ENCODE peak calls at places on chromosomes 6 and 20, in ten cellular contexts. One of them, this sample, is unnamed.

GRCh38 chr6:71012871-71013456 is 56.1 kb upstream of the B3GAT2 start:
- DNase-seq in A549: peak
- DNase-seq in IMR-90: peak
- DNase-seq in astrocyte: peak
- DNase-seq in osteoblast: peak
- DNase-seq in mesendoderm: peak
- DNase-seq in HepG2: peak
- DNase-seq in fibroblast of lung: peak
- DNase-seq in GM23338: peak
- DNase-seq in neural progenitor cell: peak
- DNase-seq in this sample: peak

GRCh38 chr6:133542056-133542821 is 301.1 kb downstream of the EYA4 start:
- DNase-seq in A549: no peak
- DNase-seq in IMR-90: peak
- DNase-seq in astrocyte: no peak
- DNase-seq in osteoblast: peak
- DNase-seq in mesendoderm: no peak
- DNase-seq in HepG2: no peak
- DNase-seq in fibroblast of lung: peak
- DNase-seq in GM23338: no peak
- DNase-seq in neural progenitor cell: no peak
- DNase-seq in this sample: peak

GRCh38 chr20:61482425-61482887 is 230.4 kb downstream of the CDH4 start:
- DNase-seq in A549: no peak
- DNase-seq in IMR-90: no peak
- DNase-seq in astrocyte: no peak
- DNase-seq in osteoblast: no peak
- DNase-seq in mesendoderm: no peak
- DNase-seq in HepG2: no peak
- DNase-seq in fibroblast of lung: no peak
- DNase-seq in GM23338: no peak
- DNase-seq in neural progenitor cell: no peak
- DNase-seq in this sample: no peak

GRCh38 chr6:106974999-106975698 is 620 bp upstream of the CD24 start:
- DNase-seq in A549: peak
- DNase-seq in IMR-90: no peak
- DNase-seq in astrocyte: peak
- DNase-seq in osteoblast: peak
- DNase-seq in mesendoderm: peak
- DNase-seq in HepG2: no peak
- DNase-seq in fibroblast of lung: peak
- DNase-seq in GM23338: peak
- DNase-seq in neural progenitor cell: peak
- DNase-seq in this sample: peak

GRCh38 chr20:9756660-9757059 is 82.2 kb downstream of the PAK5 start:
- DNase-seq in A549: no peak
- DNase-seq in IMR-90: no peak
- DNase-seq in astrocyte: no peak
- DNase-seq in osteoblast: no peak
- DNase-seq in mesendoderm: no peak
- DNase-seq in HepG2: no peak
- DNase-seq in fibroblast of lung: no peak
- DNase-seq in GM23338: no peak
- DNase-seq in neural progenitor cell: no peak
- DNase-seq in this sample: no peak

GRCh38 chr6:158064725-158065251 is 83.1 kb downstream of the SYNJ2 start:
- DNase-seq in A549: no peak
- DNase-seq in IMR-90: no peak
- DNase-seq in astrocyte: no peak
- DNase-seq in osteoblast: peak
- DNase-seq in mesendoderm: no peak
- DNase-seq in HepG2: no peak
- DNase-seq in fibroblast of lung: no peak
- DNase-seq in GM23338: no peak
- DNase-seq in neural progenitor cell: no peak
- DNase-seq in this sample: no peak

GRCh38 chr6:45703041-45703739 is 312.5 kb downstream of the CLIC5 start:
- DNase-seq in A549: no peak
- DNase-seq in IMR-90: peak
- DNase-seq in astrocyte: peak
- DNase-seq in osteoblast: peak
- DNase-seq in mesendoderm: no peak
- DNase-seq in HepG2: no peak
- DNase-seq in fibroblast of lung: peak
- DNase-seq in GM23338: no peak
- DNase-seq in neural progenitor cell: no peak
- DNase-seq in this sample: peak

GRCh38 chr6:64012351-64013060 is 376.9 kb downstream of the PHF3 start:
- DNase-seq in A549: peak
- DNase-seq in IMR-90: peak
- DNase-seq in astrocyte: peak
- DNase-seq in osteoblast: no peak
- DNase-seq in mesendoderm: peak
- DNase-seq in HepG2: peak
- DNase-seq in fibroblast of lung: peak
- DNase-seq in GM23338: peak
- DNase-seq in neural progenitor cell: peak
- DNase-seq in this sample: peak

GRCh38 chr6:166253277-166254229 is 54.6 kb downstream of the PRR18 start:
- DNase-seq in A549: no peak
- DNase-seq in IMR-90: no peak
- DNase-seq in astrocyte: no peak
- DNase-seq in osteoblast: no peak
- DNase-seq in mesendoderm: peak
- DNase-seq in HepG2: no peak
- DNase-seq in fibroblast of lung: no peak
- DNase-seq in GM23338: peak
- DNase-seq in neural progenitor cell: peak
- DNase-seq in this sample: peak

GRCh38 chr20:44997171-44997570 is 30.9 kb downstream of the STK4 start:
- DNase-seq in A549: no peak
- DNase-seq in IMR-90: no peak
- DNase-seq in astrocyte: no peak
- DNase-seq in osteoblast: no peak
- DNase-seq in mesendoderm: no peak
- DNase-seq in HepG2: no peak
- DNase-seq in fibroblast of lung: no peak
- DNase-seq in GM23338: no peak
- DNase-seq in neural progenitor cell: no peak
- DNase-seq in this sample: no peak
- H3K4me2 ChIP-seq in A549: no peak
- H3K4me2 ChIP-seq in IMR-90: no peak
- H3K4me2 ChIP-seq in astrocyte: no peak
- H3K4me2 ChIP-seq in osteoblast: no peak
- H3K4me2 ChIP-seq in mesendoderm: no peak
- H3K4me2 ChIP-seq in HepG2: no peak
- H3K4me2 ChIP-seq in fibroblast of lung: no peak
- H3K4me2 ChIP-seq in GM23338: no peak
- H3K4me2 ChIP-seq in neural progenitor cell: no peak
- H3K4me2 ChIP-seq in this sample: no peak

DNA sequence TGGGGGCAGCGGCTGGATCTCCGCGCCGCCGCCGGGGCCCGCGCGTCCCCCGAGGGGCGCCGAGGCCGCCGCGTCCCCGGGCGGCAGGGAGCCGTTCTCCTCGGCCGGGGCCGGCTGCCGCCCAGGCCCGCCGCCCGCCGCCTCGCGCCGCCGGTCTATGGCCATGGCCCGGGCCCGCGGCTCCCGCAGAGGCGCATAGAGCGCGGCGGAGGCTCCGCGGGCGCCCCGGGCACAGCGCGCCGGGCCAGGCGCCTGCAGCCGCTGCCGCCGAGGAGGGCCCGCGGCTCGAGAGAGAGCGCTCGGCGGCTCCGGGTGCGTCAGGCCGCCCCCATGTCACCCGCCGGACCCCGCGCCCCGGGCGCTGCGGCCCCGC is 469 bp downstream of the SLC22A23 start:
- DNase-seq in A549: no peak
- DNase-seq in IMR-90: no peak
- DNase-seq in astrocyte: no peak
- DNase-seq in osteoblast: peak
- DNase-seq in mesendoderm: no peak
- DNase-seq in HepG2: no peak
- DNase-seq in fibroblast of lung: no peak
- DNase-seq in GM23338: no peak
- DNase-seq in neural progenitor cell: no peak
- DNase-seq in this sample: peak
- H3K27ac ChIP-seq in A549: peak
- H3K27ac ChIP-seq in IMR-90: no peak
- H3K27ac ChIP-seq in astrocyte: no peak
- H3K27ac ChIP-seq in osteoblast: no peak
- H3K27ac ChIP-seq in mesendoderm: no peak
- H3K27ac ChIP-seq in HepG2: no peak
- H3K27ac ChIP-seq in fibroblast of lung: no peak
- H3K27ac ChIP-seq in GM23338: no peak
- H3K27ac ChIP-seq in neural progenitor cell: no peak
- H3K27ac ChIP-seq in this sample: no peak

GRCh38 chr6:10112871-10113584 is 301.8 kb downstream of the TFAP2A start:
- DNase-seq in A549: no peak
- DNase-seq in IMR-90: no peak
- DNase-seq in astrocyte: no peak
- DNase-seq in osteoblast: no peak
- DNase-seq in mesendoderm: peak
- DNase-seq in HepG2: no peak
- DNase-seq in fibroblast of lung: no peak
- DNase-seq in GM23338: peak
- DNase-seq in neural progenitor cell: peak
- DNase-seq in this sample: no peak
- H3K4me2 ChIP-seq in A549: no peak
- H3K4me2 ChIP-seq in IMR-90: no peak
- H3K4me2 ChIP-seq in astrocyte: peak
- H3K4me2 ChIP-seq in osteoblast: no peak
- H3K4me2 ChIP-seq in mesendoderm: peak
- H3K4me2 ChIP-seq in HepG2: no peak
- H3K4me2 ChIP-seq in fibroblast of lung: no peak
- H3K4me2 ChIP-seq in GM23338: peak
- H3K4me2 ChIP-seq in neural progenitor cell: peak
- H3K4me2 ChIP-seq in this sample: no peak

DNA sequence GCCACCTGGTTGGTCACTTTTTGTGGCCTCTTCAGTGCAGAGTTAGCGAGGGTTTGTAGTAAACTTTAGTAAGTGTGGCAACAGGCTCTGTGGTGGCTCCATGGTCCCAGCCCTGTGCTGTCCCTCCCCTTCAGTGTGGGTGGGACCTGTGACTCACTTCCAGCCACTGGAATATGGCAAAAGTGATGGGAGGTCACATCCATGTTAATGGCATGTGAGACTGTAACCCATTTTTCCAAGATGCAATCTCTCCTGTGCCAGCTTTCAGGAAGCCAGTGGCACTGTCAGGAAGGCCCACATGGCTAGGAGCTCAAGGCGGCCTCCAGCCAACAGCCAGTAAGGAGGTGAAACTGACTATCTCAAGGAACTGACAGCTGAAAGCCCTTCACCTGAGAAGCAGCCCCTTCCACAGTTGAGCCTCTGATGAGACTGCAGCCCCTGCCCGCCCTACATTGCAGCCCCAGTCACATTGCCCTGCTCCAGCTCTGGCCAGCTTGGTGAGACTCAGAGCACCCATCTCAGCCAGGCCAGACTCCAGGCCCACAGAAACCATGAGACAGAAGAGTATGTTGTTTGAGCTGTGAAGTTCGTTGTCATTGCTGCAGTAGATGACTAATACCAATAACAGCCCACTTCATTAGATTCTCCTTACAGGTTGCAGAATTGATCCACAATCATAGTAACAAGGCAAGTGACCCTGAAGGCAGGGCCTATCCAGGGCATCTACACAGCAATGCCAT is 13.1 kb upstream of the CST7 start:
- DNase-seq in A549: no peak
- DNase-seq in IMR-90: no peak
- DNase-seq in astrocyte: no peak
- DNase-seq in osteoblast: no peak
- DNase-seq in mesendoderm: no peak
- DNase-seq in HepG2: no peak
- DNase-seq in fibroblast of lung: no peak
- DNase-seq in GM23338: no peak
- DNase-seq in neural progenitor cell: no peak
- DNase-seq in this sample: no peak
- H3K27ac ChIP-seq in A549: no peak
- H3K27ac ChIP-seq in IMR-90: no peak
- H3K27ac ChIP-seq in astrocyte: no peak
- H3K27ac ChIP-seq in osteoblast: no peak
- H3K27ac ChIP-seq in mesendoderm: no peak
- H3K27ac ChIP-seq in HepG2: no peak
- H3K27ac ChIP-seq in fibroblast of lung: no peak
- H3K27ac ChIP-seq in GM23338: no peak
- H3K27ac ChIP-seq in neural progenitor cell: no peak
- H3K27ac ChIP-seq in this sample: no peak

DNA sequence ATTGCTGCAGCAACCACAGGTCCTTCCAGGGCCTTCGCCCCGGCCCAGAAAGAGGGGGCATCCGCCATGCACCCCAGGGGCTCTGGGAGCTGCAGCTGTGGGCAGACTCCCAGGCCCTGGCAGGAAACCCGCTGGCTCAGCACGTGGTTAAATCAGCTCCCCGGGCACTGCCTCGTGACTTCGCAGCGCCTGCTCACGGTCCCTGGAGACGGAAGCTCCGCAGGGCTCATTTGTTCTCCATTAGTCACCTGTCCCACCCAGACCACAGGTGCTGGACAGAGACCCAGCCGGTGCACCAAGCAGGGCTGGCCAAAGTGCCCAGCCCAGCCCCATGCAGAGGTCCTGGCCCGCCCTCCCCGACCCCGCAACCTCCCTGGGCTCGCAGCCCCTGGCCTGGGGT is 14.7 kb downstream of the KCNQ2 start:
- DNase-seq in A549: peak
- DNase-seq in IMR-90: no peak
- DNase-seq in astrocyte: no peak
- DNase-seq in osteoblast: peak
- DNase-seq in mesendoderm: no peak
- DNase-seq in HepG2: no peak
- DNase-seq in fibroblast of lung: peak
- DNase-seq in GM23338: no peak
- DNase-seq in neural progenitor cell: no peak
- DNase-seq in this sample: peak
- H3K4me2 ChIP-seq in A549: no peak
- H3K4me2 ChIP-seq in IMR-90: no peak
- H3K4me2 ChIP-seq in astrocyte: no peak
- H3K4me2 ChIP-seq in osteoblast: no peak
- H3K4me2 ChIP-seq in mesendoderm: no peak
- H3K4me2 ChIP-seq in HepG2: no peak
- H3K4me2 ChIP-seq in fibroblast of lung: no peak
- H3K4me2 ChIP-seq in GM23338: no peak
- H3K4me2 ChIP-seq in neural progenitor cell: no peak
- H3K4me2 ChIP-seq in this sample: no peak

GRCh38 chr6:150453357-150453756 is 84.5 kb downstream of the IYD start:
- DNase-seq in A549: no peak
- DNase-seq in IMR-90: no peak
- DNase-seq in astrocyte: no peak
- DNase-seq in osteoblast: no peak
- DNase-seq in mesendoderm: no peak
- DNase-seq in HepG2: no peak
- DNase-seq in fibroblast of lung: no peak
- DNase-seq in GM23338: no peak
- DNase-seq in neural progenitor cell: no peak
- DNase-seq in this sample: no peak
- H3K27ac ChIP-seq in A549: no peak
- H3K27ac ChIP-seq in IMR-90: no peak
- H3K27ac ChIP-seq in astrocyte: no peak
- H3K27ac ChIP-seq in osteoblast: no peak
- H3K27ac ChIP-seq in mesendoderm: no peak
- H3K27ac ChIP-seq in HepG2: no peak
- H3K27ac ChIP-seq in fibroblast of lung: no peak
- H3K27ac ChIP-seq in GM23338: no peak
- H3K27ac ChIP-seq in neural progenitor cell: no peak
- H3K27ac ChIP-seq in this sample: no peak